ENCODE peak calls at places on chromosomes 5 and 9, in ten cellular contexts. One of them, this sample, is unnamed.

GRCh38 chr9:113454914-113455761 is 8.4 kb upstream of the RGS3 start:
- DNase-seq in GM23338: peak
- DNase-seq in fibroblast of mammary gland: peak
- DNase-seq in ovary: peak
- DNase-seq in MM.1S: peak
- DNase-seq in fibroblast of pulmonary artery: peak
- DNase-seq in body of pancreas: peak
- DNase-seq in brain microvascular endothelial cell: peak
- DNase-seq in ascending aorta: no peak
- DNase-seq in Peyer's patch: no peak
- DNase-seq in this sample: no peak

GRCh38 chr5:68279960-68280359 is 64.4 kb downstream of the PIK3R1 start:
- DNase-seq in ascending aorta: no peak
- DNase-seq in brain microvascular endothelial cell: no peak
- DNase-seq in fibroblast of pulmonary artery: no peak
- DNase-seq in fibroblast of mammary gland: no peak
- DNase-seq in GM23338: no peak
- DNase-seq in ovary: no peak
- DNase-seq in Peyer's patch: no peak
- DNase-seq in MM.1S: no peak
- DNase-seq in body of pancreas: no peak
- DNase-seq in this sample: no peak

GRCh38 chr9:105883847-105884246 is 189.5 kb downstream of the TMEM38B start:
- DNase-seq in ovary: no peak
- DNase-seq in fibroblast of pulmonary artery: no peak
- DNase-seq in ascending aorta: no peak
- DNase-seq in GM23338: no peak
- DNase-seq in brain microvascular endothelial cell: no peak
- DNase-seq in Peyer's patch: no peak
- DNase-seq in fibroblast of mammary gland: no peak
- DNase-seq in body of pancreas: no peak
- DNase-seq in MM.1S: peak
- DNase-seq in this sample: no peak

GRCh38 chr9:90801507-90802289 is at the start of gene SYK:
- DNase-seq in Peyer's patch: peak
- DNase-seq in MM.1S: peak
- DNase-seq in body of pancreas: peak
- DNase-seq in ovary: no peak
- DNase-seq in fibroblast of mammary gland: no peak
- DNase-seq in brain microvascular endothelial cell: no peak
- DNase-seq in ascending aorta: no peak
- DNase-seq in GM23338: peak
- DNase-seq in fibroblast of pulmonary artery: no peak
- DNase-seq in this sample: no peak

GRCh38 chr5:72720205-72720604 is 96.3 kb upstream of the TNPO1 start:
- DNase-seq in brain microvascular endothelial cell: no peak
- DNase-seq in fibroblast of pulmonary artery: peak
- DNase-seq in MM.1S: no peak
- DNase-seq in Peyer's patch: no peak
- DNase-seq in ovary: no peak
- DNase-seq in GM23338: no peak
- DNase-seq in ascending aorta: no peak
- DNase-seq in fibroblast of mammary gland: no peak
- DNase-seq in body of pancreas: no peak
- DNase-seq in this sample: no peak

GRCh38 chr9:123406691-123407536 is 50.9 kb downstream of the CRB2 start:
- DNase-seq in ovary: no peak
- DNase-seq in Peyer's patch: no peak
- DNase-seq in brain microvascular endothelial cell: no peak
- DNase-seq in fibroblast of pulmonary artery: peak
- DNase-seq in GM23338: no peak
- DNase-seq in ascending aorta: no peak
- DNase-seq in body of pancreas: no peak
- DNase-seq in MM.1S: no peak
- DNase-seq in fibroblast of mammary gland: peak
- DNase-seq in this sample: no peak

GRCh38 chr5:171680485-171680884 is 105.1 kb upstream of the SMIM23 start:
- DNase-seq in MM.1S: no peak
- DNase-seq in ascending aorta: no peak
- DNase-seq in body of pancreas: no peak
- DNase-seq in ovary: no peak
- DNase-seq in GM23338: peak
- DNase-seq in fibroblast of pulmonary artery: no peak
- DNase-seq in Peyer's patch: no peak
- DNase-seq in fibroblast of mammary gland: no peak
- DNase-seq in brain microvascular endothelial cell: no peak
- DNase-seq in this sample: no peak

GRCh38 chr5:14444988-14445387 is 136.6 kb upstream of the OTULINL start:
- DNase-seq in Peyer's patch: no peak
- DNase-seq in fibroblast of mammary gland: peak
- DNase-seq in body of pancreas: no peak
- DNase-seq in fibroblast of pulmonary artery: peak
- DNase-seq in MM.1S: no peak
- DNase-seq in ovary: no peak
- DNase-seq in ascending aorta: no peak
- DNase-seq in GM23338: no peak
- DNase-seq in brain microvascular endothelial cell: peak
- DNase-seq in this sample: no peak

GRCh38 chr5:134492568-134492967 is 32.9 kb upstream of the JADE2 start:
- DNase-seq in ascending aorta: no peak
- DNase-seq in ovary: no peak
- DNase-seq in Peyer's patch: no peak
- DNase-seq in fibroblast of mammary gland: peak
- DNase-seq in body of pancreas: no peak
- DNase-seq in MM.1S: no peak
- DNase-seq in GM23338: no peak
- DNase-seq in fibroblast of pulmonary artery: no peak
- DNase-seq in brain microvascular endothelial cell: no peak
- DNase-seq in this sample: no peak

GRCh38 chr5:56449071-56449470 is 215.9 kb upstream of the ANKRD55 start:
- DNase-seq in ascending aorta: no peak
- DNase-seq in body of pancreas: no peak
- DNase-seq in fibroblast of pulmonary artery: no peak
- DNase-seq in MM.1S: no peak
- DNase-seq in ovary: no peak
- DNase-seq in brain microvascular endothelial cell: no peak
- DNase-seq in Peyer's patch: no peak
- DNase-seq in fibroblast of mammary gland: no peak
- DNase-seq in GM23338: no peak
- DNase-seq in this sample: no peak

DNA sequence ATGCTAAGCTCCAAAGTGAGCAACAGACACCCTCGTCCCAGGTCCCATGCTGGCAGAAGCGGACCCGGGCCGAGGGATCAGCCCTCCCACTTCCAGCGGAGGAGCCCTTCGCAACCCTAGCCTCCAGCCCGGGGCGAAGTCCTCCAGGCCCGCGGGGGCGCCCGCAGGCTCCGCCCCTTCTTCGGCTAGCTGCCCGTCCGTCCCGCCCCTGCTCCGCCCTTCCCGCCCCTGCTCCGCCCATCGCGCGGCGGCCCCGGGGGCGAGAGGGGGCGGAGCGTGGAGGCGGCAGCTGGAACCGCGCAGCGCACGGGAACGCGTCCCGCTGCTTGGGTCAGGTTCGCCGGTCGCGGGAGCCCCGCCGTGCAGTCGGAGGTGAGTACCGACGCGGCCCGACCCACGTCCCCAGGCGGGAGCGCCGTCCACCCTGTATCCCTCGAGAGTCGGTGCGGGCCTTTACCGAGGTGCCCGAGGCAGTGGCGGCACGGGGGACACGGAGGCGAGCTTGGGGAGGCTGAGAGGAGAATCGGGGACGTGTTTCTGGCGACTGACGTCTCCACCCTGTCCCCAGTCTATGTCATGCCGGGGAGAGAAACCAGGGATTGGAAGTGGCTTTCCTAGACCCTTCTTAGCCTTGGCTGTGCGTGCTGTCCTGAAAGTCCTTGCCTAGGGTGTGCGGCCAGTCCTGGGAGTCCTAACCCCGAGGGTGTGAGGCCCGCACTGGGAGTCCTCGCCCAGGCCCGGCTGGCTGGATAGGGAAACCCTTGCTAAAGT is at the start of gene ACO1:
- DNase-seq in fibroblast of pulmonary artery: peak
- DNase-seq in Peyer's patch: peak
- DNase-seq in fibroblast of mammary gland: peak
- DNase-seq in body of pancreas: peak
- DNase-seq in MM.1S: peak
- DNase-seq in ovary: peak
- DNase-seq in brain microvascular endothelial cell: peak
- DNase-seq in ascending aorta: peak
- DNase-seq in GM23338: peak
- DNase-seq in this sample: no peak
- TF ChIP-seq CTCF in fibroblast of pulmonary artery: no peak
- TF ChIP-seq CTCF in Peyer's patch: no peak
- TF ChIP-seq CTCF in fibroblast of mammary gland: no peak
- TF ChIP-seq CTCF in body of pancreas: no peak
- TF ChIP-seq CTCF in MM.1S: no peak
- TF ChIP-seq CTCF in ovary: no peak
- TF ChIP-seq CTCF in brain microvascular endothelial cell: no peak
- TF ChIP-seq CTCF in ascending aorta: no peak
- TF ChIP-seq CTCF in GM23338: no peak
- TF ChIP-seq CTCF in this sample: no peak

GRCh38 chr5:11902304-11902703 is 1.9 kb downstream of the CTNND2 start:
- DNase-seq in body of pancreas: peak
- DNase-seq in brain microvascular endothelial cell: no peak
- DNase-seq in fibroblast of pulmonary artery: no peak
- DNase-seq in Peyer's patch: no peak
- DNase-seq in ovary: no peak
- DNase-seq in fibroblast of mammary gland: no peak
- DNase-seq in GM23338: no peak
- DNase-seq in ascending aorta: no peak
- DNase-seq in MM.1S: no peak
- DNase-seq in this sample: no peak
- H3K4me3 ChIP-seq in body of pancreas: peak
- H3K4me3 ChIP-seq in brain microvascular endothelial cell: no peak
- H3K4me3 ChIP-seq in fibroblast of pulmonary artery: no peak
- H3K4me3 ChIP-seq in Peyer's patch: no peak
- H3K4me3 ChIP-seq in ovary: no peak
- H3K4me3 ChIP-seq in fibroblast of mammary gland: no peak
- H3K4me3 ChIP-seq in GM23338: peak
- H3K4me3 ChIP-seq in ascending aorta: no peak
- H3K4me3 ChIP-seq in MM.1S: no peak
- H3K4me3 ChIP-seq in this sample: no peak

GRCh38 chr9:93701494-93702218 is 125.3 kb downstream of the PHF2 start:
- DNase-seq in GM23338: no peak
- DNase-seq in MM.1S: no peak
- DNase-seq in ascending aorta: no peak
- DNase-seq in ovary: no peak
- DNase-seq in fibroblast of pulmonary artery: no peak
- DNase-seq in Peyer's patch: no peak
- DNase-seq in fibroblast of mammary gland: no peak
- DNase-seq in brain microvascular endothelial cell: no peak
- DNase-seq in body of pancreas: no peak
- DNase-seq in this sample: no peak

GRCh38 chr9:93697352-93698139 is 121.2 kb downstream of the PHF2 start:
- DNase-seq in ovary: no peak
- DNase-seq in fibroblast of pulmonary artery: no peak
- DNase-seq in ascending aorta: no peak
- DNase-seq in GM23338: no peak
- DNase-seq in Peyer's patch: no peak
- DNase-seq in brain microvascular endothelial cell: no peak
- DNase-seq in body of pancreas: no peak
- DNase-seq in fibroblast of mammary gland: no peak
- DNase-seq in MM.1S: no peak
- DNase-seq in this sample: no peak

GRCh38 chr9:93698140-93698908 is 121.9 kb downstream of the PHF2 start:
- DNase-seq in GM23338: no peak
- DNase-seq in body of pancreas: no peak
- DNase-seq in ovary: no peak
- DNase-seq in MM.1S: no peak
- DNase-seq in fibroblast of pulmonary artery: no peak
- DNase-seq in fibroblast of mammary gland: no peak
- DNase-seq in Peyer's patch: no peak
- DNase-seq in ascending aorta: no peak
- DNase-seq in brain microvascular endothelial cell: no peak
- DNase-seq in this sample: no peak

GRCh38 chr9:93699650-93700049 is 123.3 kb downstream of the PHF2 start:
- DNase-seq in ovary: no peak
- DNase-seq in Peyer's patch: no peak
- DNase-seq in MM.1S: no peak
- DNase-seq in GM23338: no peak
- DNase-seq in fibroblast of mammary gland: no peak
- DNase-seq in ascending aorta: no peak
- DNase-seq in brain microvascular endothelial cell: no peak
- DNase-seq in body of pancreas: no peak
- DNase-seq in fibroblast of pulmonary artery: no peak
- DNase-seq in this sample: no peak

DNA sequence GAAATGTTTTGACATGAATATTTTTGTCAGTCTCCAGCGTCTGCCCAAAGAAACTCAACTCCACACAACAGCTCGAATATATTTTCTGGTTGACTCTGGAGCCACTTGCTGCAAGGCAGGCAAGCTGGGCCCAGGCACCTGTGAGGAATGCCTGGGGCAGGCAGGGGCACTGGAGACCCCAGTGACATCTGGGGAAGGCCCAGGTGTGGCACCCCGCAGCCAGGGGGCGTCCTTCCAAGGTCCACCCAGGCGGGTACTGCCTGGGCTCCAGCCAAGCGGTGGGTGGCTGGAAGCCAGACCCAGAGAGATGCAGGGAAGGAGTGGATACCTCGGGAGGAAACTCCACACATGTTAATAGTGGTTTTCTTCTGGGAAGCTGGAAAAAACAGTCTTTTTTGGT is 125.9 kb downstream of the PHF2 start:
- DNase-seq in MM.1S: no peak
- DNase-seq in GM23338: no peak
- DNase-seq in ovary: no peak
- DNase-seq in fibroblast of mammary gland: no peak
- DNase-seq in ascending aorta: no peak
- DNase-seq in brain microvascular endothelial cell: no peak
- DNase-seq in Peyer's patch: no peak
- DNase-seq in fibroblast of pulmonary artery: no peak
- DNase-seq in body of pancreas: no peak
- DNase-seq in this sample: no peak
- TF ChIP-seq CTCF in MM.1S: no peak
- TF ChIP-seq CTCF in GM23338: peak
- TF ChIP-seq CTCF in ovary: no peak
- TF ChIP-seq CTCF in fibroblast of mammary gland: no peak
- TF ChIP-seq CTCF in ascending aorta: no peak
- TF ChIP-seq CTCF in brain microvascular endothelial cell: peak
- TF ChIP-seq CTCF in Peyer's patch: no peak
- TF ChIP-seq CTCF in fibroblast of pulmonary artery: no peak
- TF ChIP-seq CTCF in body of pancreas: no peak
- TF ChIP-seq CTCF in this sample: no peak

DNA sequence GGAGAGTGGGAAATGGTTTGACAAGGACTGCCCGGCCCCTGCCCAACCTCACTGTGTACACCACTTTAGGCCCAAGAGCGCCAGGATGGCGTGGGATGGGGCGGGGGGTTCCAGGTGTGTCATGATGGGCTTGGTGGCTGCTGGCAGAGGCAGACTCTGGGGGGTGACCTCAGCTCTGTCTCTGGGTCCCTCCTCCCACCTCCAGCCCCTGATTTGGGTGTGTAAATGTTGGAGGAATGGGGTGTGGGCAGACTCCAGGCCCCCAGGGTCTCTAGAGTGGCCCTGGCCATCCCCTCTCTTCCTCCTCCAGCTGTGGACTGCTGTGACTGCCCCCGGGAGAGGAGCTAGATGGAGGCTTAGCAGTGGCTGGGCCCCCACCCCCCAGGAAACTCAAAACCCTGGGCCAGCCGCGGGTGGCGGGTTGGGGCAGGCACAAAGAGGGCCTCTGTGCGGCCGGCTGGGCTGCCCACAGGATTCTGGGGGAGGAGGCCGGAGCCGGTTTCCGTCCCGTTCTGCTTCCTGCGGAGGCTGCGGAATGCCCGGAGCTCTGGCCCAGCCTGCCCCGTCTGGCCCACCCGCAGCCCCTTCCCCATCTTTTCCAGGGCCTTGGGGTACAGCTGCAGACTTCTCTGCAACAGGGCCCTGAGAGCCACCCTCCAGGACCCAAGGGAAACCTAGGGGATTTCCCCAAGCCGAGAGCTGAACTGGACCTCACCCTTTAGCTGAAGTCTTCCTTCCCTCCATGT is 23.1 kb downstream of the CXXC5 start:
- DNase-seq in ovary: no peak
- DNase-seq in brain microvascular endothelial cell: no peak
- DNase-seq in Peyer's patch: no peak
- DNase-seq in fibroblast of mammary gland: no peak
- DNase-seq in fibroblast of pulmonary artery: no peak
- DNase-seq in GM23338: no peak
- DNase-seq in ascending aorta: no peak
- DNase-seq in MM.1S: peak
- DNase-seq in body of pancreas: no peak
- DNase-seq in this sample: no peak
- H3K4me3 ChIP-seq in ovary: no peak
- H3K4me3 ChIP-seq in brain microvascular endothelial cell: no peak
- H3K4me3 ChIP-seq in Peyer's patch: peak
- H3K4me3 ChIP-seq in fibroblast of mammary gland: no peak
- H3K4me3 ChIP-seq in fibroblast of pulmonary artery: no peak
- H3K4me3 ChIP-seq in GM23338: no peak
- H3K4me3 ChIP-seq in ascending aorta: peak
- H3K4me3 ChIP-seq in MM.1S: peak
- H3K4me3 ChIP-seq in body of pancreas: no peak
- H3K4me3 ChIP-seq in this sample: no peak